ENCODE peak calls at places on chromosome 14, in ten cellular contexts. J is cardiac fibroblast, I is H1, G is pancreas, U is hepatocyte, H is heart left ventricle, T is nephron progenitor cell, X is heart right ventricle, N is WTC11, O is sigmoid colon. B is an unnamed sample.
A peak's percentile ranks its signal among the peaks of the same experiment; 100 is the strongest.

GRCh38 chr14:29724991-29725390 is 202.7 kb downstream of the PRKD1 start:
- DNase-seq in J (peak; percentile 60), O (no peak), N (peak; percentile 17), U (peak; percentile 62), I (no peak), T (peak; percentile 18), H (no peak), G (no peak), X (no peak), B (peak; percentile 67)

GRCh38 chr14:69392481-69392880 is 5.6 kb downstream of the ERH start:
- DNase-seq in O (no peak), G (no peak), H (no peak), I (no peak), J (no peak), U (no peak), X (no peak), T (no peak), N (no peak), B (no peak)

GRCh38 chr14:70955543-70956480 is 48.6 kb downstream of the PCNX1 start:
- DNase-seq in U (peak; percentile 36), I (no peak), T (no peak), O (no peak), N (no peak), H (no peak), G (no peak), X (no peak), J (peak; percentile 55), B (no peak)

GRCh38 chr14:87111741-87112140 is 881.2 kb downstream of the GALC start:
- DNase-seq in J (no peak), H (no peak), N (no peak), X (no peak), U (no peak), T (no peak), G (no peak), O (no peak), I (no peak), B (no peak)

GRCh38 chr14:39113685-39114072 is 444 bp upstream of the GEMIN2 start:
- DNase-seq in T (no peak), O (no peak), U (no peak), J (no peak), X (no peak), I (no peak), N (no peak), H (no peak), G (no peak), B (no peak)

GRCh38 chr14:104830781-104831180 is 29.9 kb downstream of the ZBTB42 start:
- DNase-seq in J (no peak), T (no peak), X (no peak), N (no peak), O (peak; percentile 47), H (no peak), I (no peak), U (no peak), G (no peak), B (no peak)

GRCh38 chr14:47439953-47440352 is 235.5 kb downstream of the MDGA2 start:
- DNase-seq in J (no peak), I (no peak), X (no peak), H (no peak), N (no peak), U (no peak), O (no peak), G (no peak), T (no peak), B (no peak)

GRCh38 chr14:23358553-23359166 is 6.0 kb upstream of the SLC22A17 start:
- DNase-seq in T (no peak), G (peak; percentile 47), N (no peak), X (no peak), I (no peak), J (no peak), H (no peak), O (no peak), U (no peak), B (no peak)

GRCh38 chr14:54105406-54105805 is 148.8 kb upstream of the BMP4 start:
- DNase-seq in U (no peak), G (no peak), T (no peak), X (no peak), H (no peak), I (no peak), O (no peak), J (no peak), N (no peak), B (no peak)

GRCh38 chr14:78154827-78155226 is 15.3 kb upstream of the NRXN3 start:
- DNase-seq in H (no peak), U (no peak), G (no peak), X (no peak), J (no peak), T (peak; percentile 13), O (no peak), N (peak; percentile 58), I (peak; percentile 10), B (no peak)
- TF ChIP-seq CTCF in H (no peak), U (no peak), G (no peak), X (no peak), J (no peak), T (no peak), O (no peak), N (no peak), I (peak; percentile 73), B (no peak)

GRCh38 chr14:81220767-81221578 is at the start of gene GTF2A1:
- DNase-seq in J (peak; percentile 98), H (peak; percentile 95), O (peak; percentile 98), X (peak; percentile 95), T (peak; percentile 95), N (peak; percentile 90), G (peak; percentile 98), U (peak; percentile 99), I (peak; percentile 89), B (peak; percentile 91)

GRCh38 chr14:81219210-81219820 is 1.4 kb downstream of the GTF2A1 start:
- DNase-seq in J (peak; percentile 99), I (peak; percentile 83), O (peak; percentile 97), T (peak; percentile 78), U (peak; percentile 96), H (peak; percentile 94), N (peak; percentile 82), X (peak; percentile 96), G (peak; percentile 89), B (peak; percentile 96)

GRCh38 chr14:81221579-81222102 is 882 bp upstream of the GTF2A1 start:
- DNase-seq in T (no peak), I (no peak), N (no peak), J (no peak), G (no peak), U (peak; percentile 13), H (no peak), O (peak; percentile 59), X (no peak), B (no peak)

GRCh38 chr14:81219821-81220487 is 805 bp downstream of the GTF2A1 start:
- DNase-seq in U (peak; percentile 78), N (peak; percentile 30), G (peak; percentile 70), X (peak; percentile 32), T (peak; percentile 68), H (peak; percentile 41), J (peak; percentile 40), I (no peak), O (no peak), B (no peak)

GRCh38 chr14:81220488-81220766 is 332 bp downstream of the GTF2A1 start:
- DNase-seq in H (no peak), G (no peak), T (no peak), U (no peak), I (no peak), O (no peak), N (no peak), X (no peak), J (no peak), B (no peak)
- TF ChIP-seq CTCF in H (no peak), G (no peak), T (no peak), U (no peak), I (no peak), O (no peak), N (no peak), X (no peak), J (no peak), B (no peak)

DNA sequence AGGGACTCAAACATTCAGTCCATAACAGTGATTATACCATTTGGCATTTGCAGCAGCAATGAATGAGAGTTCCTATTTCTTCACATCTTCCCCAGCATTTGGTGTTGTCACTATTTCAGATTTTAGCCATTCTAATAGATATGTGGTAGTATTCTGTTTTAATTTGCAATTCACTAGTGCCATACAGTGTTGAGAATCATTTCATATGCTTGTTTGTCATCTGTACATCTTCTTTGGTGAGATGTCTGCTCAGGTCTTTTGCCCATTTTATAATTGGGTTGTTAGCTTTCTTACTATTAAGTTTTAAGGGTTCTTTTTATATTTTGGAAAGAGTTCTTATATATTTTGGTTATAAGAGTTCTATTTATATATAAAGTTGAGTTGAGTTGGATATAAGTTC is 276.5 kb downstream of the FUT8 start:
- DNase-seq in T (no peak), X (no peak), O (no peak), H (no peak), U (no peak), I (no peak), G (no peak), J (no peak), N (no peak), B (no peak)
- TF ChIP-seq CTCF in T (no peak), X (no peak), O (no peak), H (no peak), U (no peak), I (no peak), G (no peak), J (no peak), N (no peak), B (no peak)

DNA sequence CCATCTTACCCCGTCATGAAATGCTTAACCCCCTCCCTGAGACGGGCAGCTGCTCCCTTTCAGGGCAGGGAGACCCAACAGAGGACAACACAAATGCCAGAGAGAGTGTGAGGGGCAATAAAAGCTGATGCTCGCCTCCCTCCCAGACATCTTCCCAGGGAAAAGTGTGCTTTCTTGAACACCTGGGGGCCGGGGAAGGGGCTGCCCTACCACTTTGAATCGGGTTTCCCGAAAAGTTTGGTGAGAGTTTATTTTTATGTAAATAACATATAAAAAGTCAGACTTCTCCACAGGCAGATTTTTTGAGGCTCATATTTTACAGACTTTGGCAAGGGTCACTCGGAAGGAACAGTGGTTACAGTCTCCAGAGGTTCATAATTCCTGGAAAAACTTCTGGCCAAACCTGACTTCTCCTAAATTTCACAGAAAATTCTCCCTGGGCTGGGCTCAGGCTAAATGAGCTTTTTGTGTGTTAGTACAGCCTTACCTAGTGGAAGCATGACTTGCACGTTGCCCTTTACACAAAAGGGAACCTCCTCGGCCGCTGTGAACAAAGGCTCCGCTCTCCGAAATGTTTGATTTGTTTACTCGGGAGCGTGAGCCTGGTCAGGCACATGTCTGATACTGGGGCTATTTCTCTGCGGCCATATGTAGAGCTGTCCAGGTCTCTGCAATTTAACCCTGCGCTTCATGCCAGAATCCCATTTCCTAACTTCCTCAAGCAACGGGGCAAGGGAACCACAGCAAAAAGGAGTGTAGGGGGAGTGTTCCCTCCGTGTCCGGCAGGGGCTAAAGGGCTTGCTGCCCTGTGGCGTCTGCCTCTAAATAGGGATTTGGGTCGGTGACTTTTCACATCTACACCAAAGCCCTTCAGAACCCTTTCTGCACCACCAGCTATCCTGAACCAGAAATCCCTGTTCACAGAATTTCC is 3.4 kb downstream of the RTL1 start:
- DNase-seq in J (no peak), H (no peak), U (peak; percentile 37), O (peak; percentile 58), I (no peak), N (peak; percentile 21), X (peak; percentile 16), T (peak; percentile 43), G (no peak), B (no peak)
- TF ChIP-seq CTCF in J (no peak), H (no peak), U (no peak), O (no peak), I (peak; percentile 39), N (no peak), X (no peak), T (peak; percentile 27), G (no peak), B (no peak)

B was measured in LNCaP clone FGC.